ENCODE peak calls at places on chromosomes 7 and 10, in five cellular contexts. A is fibroblast of the conjunctiva, E is hepatic stellate cell, I is GOT3, M is T-helper 2 cell. T is an unnamed sample.

GRCh38 chr10:89975716-89976243 is 274.4 kb downstream of the KIF20B start:
- DNase-seq in A (no peak), E (no peak), I (no peak), M (no peak), T (no peak)

GRCh38 chr7:141585592-141586510 is 34.6 kb downstream of the AGK start:
- DNase-seq in A (peak), E (peak), I (no peak), M (no peak), T (peak)

GRCh38 chr7:35736725-35737124 is 41.8 kb upstream of the HERPUD2 start:
- DNase-seq in A (no peak), E (no peak), I (no peak), M (no peak), T (no peak)

GRCh38 chr7:105654994-105655900 is 74.0 kb upstream of the EFCAB10 start:
- DNase-seq in A (no peak), E (peak), I (no peak), M (no peak), T (no peak)

GRCh38 chr7:19116121-19117080 is 1.0 kb downstream of the TWIST1 start:
- DNase-seq in A (no peak), E (peak), I (no peak), M (peak), T (no peak)

GRCh38 chr7:157875230-157876179 is 538.7 kb downstream of the DNAJB6 start:
- DNase-seq in A (no peak), E (no peak), I (no peak), M (peak), T (peak)

GRCh38 chr7:31410265-31410664 is 69.7 kb upstream of the NEUROD6 start:
- DNase-seq in A (no peak), E (no peak), I (no peak), M (no peak), T (no peak)

GRCh38 chr10:19638173-19638872 is 177.9 kb upstream of the PLXDC2 start:
- DNase-seq in A (peak), E (peak), I (no peak), M (no peak), T (no peak)

GRCh38 chr7:11665381-11665780 is 166.6 kb downstream of the THSD7A start:
- DNase-seq in A (no peak), E (no peak), I (no peak), M (no peak), T (no peak)

GRCh38 chr7:107009846-107010203 is 34.7 kb upstream of the PRKAR2B start:
- DNase-seq in A (no peak), E (no peak), I (no peak), M (no peak), T (no peak)

GRCh38 chr10:12844796-12845524 is 156.6 kb downstream of the CCDC3 start:
- DNase-seq in A (peak), E (peak), I (no peak), M (no peak), T (peak)

GRCh38 chr10:92066386-92066785 is 142.8 kb downstream of the BTAF1 start:
- DNase-seq in A (no peak), E (no peak), I (no peak), M (no peak), T (no peak)

GRCh38 chr7:78587443-78588044 is 789.0 kb downstream of the PHTF2 start:
- DNase-seq in A (no peak), E (peak), I (no peak), M (no peak), T (peak)

GRCh38 chr7:1663857-1664651 is 6.0 kb upstream of the ELFN1 start:
- DNase-seq in A (no peak), E (no peak), I (no peak), M (no peak), T (no peak)

GRCh38 chr10:121792198-121792597 is 135.6 kb downstream of the ATE1 start:
- DNase-seq in A (no peak), E (no peak), I (no peak), M (no peak), T (no peak)

GRCh38 chr10:12606461-12606860 is 257.1 kb downstream of the CAMK1D start:
- DNase-seq in A (no peak), E (no peak), I (no peak), M (no peak), T (no peak)

GRCh38 chr7:33325754-33326484 is 196.6 kb downstream of the BBS9 start:
- DNase-seq in A (no peak), E (no peak), I (no peak), M (no peak), T (no peak)

GRCh38 chr10:114623661-114624294 is 34.3 kb downstream of the ABLIM1 start:
- DNase-seq in A (no peak), E (peak), I (peak), M (peak), T (peak)

GRCh38 chr7:107644704-107645083 is 15.9 kb upstream of the SLC26A4 start:
- DNase-seq in A (no peak), E (no peak), I (no peak), M (no peak), T (no peak)

GRCh38 chr7:116679495-116679894 is 7.5 kb downstream of the MET start:
- DNase-seq in A (no peak), E (no peak), I (no peak), M (peak), T (no peak)

GRCh38 chr7:68321776-68322496 is 1276.3 kb upstream of the AUTS2 start:
- DNase-seq in A (no peak), E (no peak), I (no peak), M (no peak), T (no peak)

T was measured in H54.